ENCODE peak calls at places on chromosomes 5 and 9, in four cellular contexts. S, F, P and T are unnamed samples.
A peak's percentile ranks its signal among the peaks of the same experiment; 100 is the strongest.

GRCh38 chr5:115050860-115051259 is 118.8 kb downstream of the TRIM36 start:
- DNase-seq in S (no peak), F (no peak), P (no peak), T (no peak)

GRCh38 chr5:74642543-74642863 is 2.0 kb upstream of the ENC1 start:
- DNase-seq in S (no peak), F (no peak), P (no peak), T (no peak)

GRCh38 chr5:178839319-178839704 is 20.4 kb upstream of the ZNF354B start:
- DNase-seq in S (peak; percentile 88), F (no peak), P (no peak), T (peak; percentile 50)

GRCh38 chr9:132114102-132114707 is 34.5 kb upstream of the MED27 start:
- DNase-seq in S (peak; percentile 85), F (no peak), P (no peak), T (peak; percentile 9)

GRCh38 chr5:43313854-43314457 is 744 bp upstream of the HMGCS1 start:
- DNase-seq in S (peak; percentile 16), F (no peak), P (no peak), T (no peak)

GRCh38 chr9:134317431-134318414 is 8.5 kb upstream of the RXRA start:
- DNase-seq in S (no peak), F (no peak), P (no peak), T (no peak)

GRCh38 chr9:112061152-112061740 is 113.9 kb downstream of the SUSD1 start:
- DNase-seq in S (no peak), F (no peak), P (no peak), T (no peak)

GRCh38 chr5:131224387-131225191 is 39.3 kb upstream of the CDC42SE2 start:
- DNase-seq in S (no peak), F (no peak), P (no peak), T (no peak)

GRCh38 chr9:104374711-104375110 is 129.4 kb upstream of the OR13F1 start:
- DNase-seq in S (no peak), F (no peak), P (no peak), T (no peak)

GRCh38 chr9:107612136-107612535 is 122.6 kb upstream of the KLF4 start:
- DNase-seq in S (no peak), F (no peak), P (no peak), T (no peak)

GRCh38 chr5:80082731-80083114 is 47.6 kb downstream of the THBS4 start:
- DNase-seq in S (peak; percentile 89), F (no peak), P (peak; percentile 3), T (peak; percentile 6)

GRCh38 chr9:126317513-126317912 is 9.1 kb upstream of the MVB12B start:
- DNase-seq in S (no peak), F (no peak), P (no peak), T (peak; percentile 53)

GRCh38 chr5:142841511-142842255 is 71.5 kb downstream of the ARHGAP26 start:
- DNase-seq in S (peak; percentile 72), F (no peak), P (no peak), T (no peak)

GRCh38 chr9:117104972-117105495 is 309.8 kb downstream of the ASTN2 start:
- DNase-seq in S (no peak), F (no peak), P (no peak), T (no peak)

GRCh38 chr9:14051459-14051858 is 262.5 kb downstream of the NFIB start:
- DNase-seq in S (no peak), F (no peak), P (no peak), T (no peak)

GRCh38 chr5:68562308-68562707 is 346.8 kb downstream of the PIK3R1 start:
- DNase-seq in S (no peak), F (peak; percentile 99), P (no peak), T (no peak)

GRCh38 chr9:37999501-38000189 is 69.4 kb downstream of the SHB start:
- DNase-seq in S (no peak), F (no peak), P (no peak), T (no peak)

GRCh38 chr5:110769282-110769681 is 30.5 kb downstream of the SLC25A46 start:
- DNase-seq in S (no peak), F (no peak), P (no peak), T (no peak)

GRCh38 chr5:128082551-128083032 is 974 bp upstream of the SLC12A2 start:
- DNase-seq in S (no peak), F (no peak), P (no peak), T (no peak)

GRCh38 chr9:127316586-127317383 is 52.2 kb downstream of the GARNL3 start:
- DNase-seq in S (no peak), F (no peak), P (no peak), T (no peak)

GRCh38 chr9:99385814-99386279 is 163.8 kb downstream of the SEC61B start:
- DNase-seq in S (no peak), F (peak; percentile 45), P (no peak), T (no peak)

GRCh38 chr9:133945314-133945975 is 46.7 kb downstream of the VAV2 start:
- DNase-seq in S (no peak), F (no peak), P (no peak), T (no peak)

GRCh38 chr5:97107266-97107665 is 35.1 kb downstream of the LIX1 start:
- DNase-seq in S (no peak), F (no peak), P (no peak), T (no peak)

GRCh38 chr5:103834216-103834615 is 271.6 kb upstream of the NUDT12 start:
- DNase-seq in S (no peak), F (no peak), P (no peak), T (no peak)

GRCh38 chr5:10913846-10914245 is 152.8 kb upstream of the DAP start:
- DNase-seq in S (no peak), F (peak; percentile 86), P (no peak), T (no peak)

GRCh38 chr5:119313207-119313606 is 42.6 kb upstream of the TNFAIP8 start:
- DNase-seq in S (no peak), F (no peak), P (no peak), T (no peak)

GRCh38 chr5:6026766-6027165 is 351.6 kb downstream of the MED10 start:
- DNase-seq in S (no peak), F (no peak), P (no peak), T (no peak)

GRCh38 chr5:132219289-132219970 is 8.2 kb downstream of the P4HA2 start:
- DNase-seq in S (no peak), F (no peak), P (no peak), T (no peak)

GRCh38 chr9:131013771-131014676 is 5.0 kb downstream of the LAMC3 start:
- DNase-seq in S (no peak), F (no peak), P (no peak), T (no peak)

GRCh38 chr5:50325237-50325832 is 115.8 kb downstream of the EMB start:
- DNase-seq in S (peak; percentile 35), F (peak; percentile 10), P (no peak), T (no peak)

GRCh38 chr9:136585531-136586120 is 39.8 kb upstream of the NOTCH1 start:
- DNase-seq in S (no peak), F (no peak), P (no peak), T (no peak)

GRCh38 chr5:169637085-169637855 is at the start of gene DOCK2:
- DNase-seq in S (peak; percentile 59), F (no peak), P (peak; percentile 28), T (peak; percentile 70)

GRCh38 chr9:108534741-108535140 is 321.0 kb downstream of the ACTL7B start:
- DNase-seq in S (no peak), F (no peak), P (no peak), T (no peak)

GRCh38 chr5:14286574-14287399 is 143.6 kb downstream of the TRIO start:
- DNase-seq in S (no peak), F (no peak), P (no peak), T (no peak)

GRCh38 chr5:54778783-54779182 is 206.6 kb downstream of the ESM1 start:
- DNase-seq in S (no peak), F (no peak), P (no peak), T (no peak)

GRCh38 chr5:179285236-179285635 is 60.0 kb downstream of the ADAMTS2 start:
- DNase-seq in S (no peak), F (no peak), P (no peak), T (no peak)

GRCh38 chr9:95385521-95385920 is 68.0 kb upstream of the FANCC start:
- DNase-seq in S (no peak), F (no peak), P (no peak), T (no peak)

GRCh38 chr5:73370076-73370475 is 78.5 kb downstream of the FOXD1 start:
- DNase-seq in S (no peak), F (no peak), P (no peak), T (no peak)

GRCh38 chr5:157187046-157187754 is 6.6 kb downstream of the ITK start:
- DNase-seq in S (peak; percentile 23), F (no peak), P (no peak), T (no peak)

GRCh38 chr5:141084487-141084989 is 9.9 kb upstream of the PCDHB2 start:
- DNase-seq in S (peak; percentile 90), F (peak; percentile 52), P (no peak), T (no peak)
- H3K27ac ChIP-seq in S (peak overlapping the region; percentile 56), F (peak overlapping the region; percentile 10), P (no peak overlapping the region), T (no peak overlapping the region)

GRCh38 chr5:58462154-58462553 is 2.3 kb upstream of the PLK2 start:
- DNase-seq in S (peak; percentile 28), F (no peak), P (no peak), T (no peak)
- H3K27ac ChIP-seq in S (no peak overlapping the region), F (no peak overlapping the region), P (no peak overlapping the region), T (no peak overlapping the region)

GRCh38 chr9:91181541-91181940 is 180.2 kb downstream of the AUH start:
- DNase-seq in S (no peak), F (no peak), P (no peak), T (no peak)

GRCh38 chr9:91180930-91181268 is 180.8 kb downstream of the AUH start:
- DNase-seq in S (no peak), F (no peak), P (no peak), T (no peak)

GRCh38 chr9:91180240-91180929 is 181.3 kb downstream of the AUH start:
- DNase-seq in S (no peak), F (no peak), P (no peak), T (no peak)

GRCh38 chr9:91182429-91182828 is 179.3 kb downstream of the AUH start:
- DNase-seq in S (peak; percentile 26), F (no peak), P (no peak), T (no peak)

DNA sequence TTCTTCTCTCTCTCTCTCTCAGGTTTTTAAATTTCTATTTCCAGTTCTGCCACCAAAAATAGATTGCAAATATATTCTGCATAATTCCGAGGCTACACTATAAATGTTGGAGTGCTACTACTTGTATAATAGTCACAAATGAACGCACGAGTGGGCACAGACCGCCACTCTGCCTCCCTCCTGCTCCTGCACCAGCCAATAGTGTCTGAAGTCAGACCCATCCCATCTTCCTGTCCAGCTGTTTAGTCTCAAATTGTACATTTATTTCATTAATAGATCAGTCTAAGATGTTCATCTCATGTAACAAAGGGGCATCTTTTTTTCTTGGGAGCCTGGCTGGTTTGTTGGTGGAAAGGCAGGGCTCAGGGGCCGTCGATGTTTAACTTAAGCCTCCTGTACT is 178.9 kb downstream of the AUH start:
- DNase-seq in S (no peak), F (no peak), P (no peak), T (no peak)
- H3K27ac ChIP-seq in S (no peak overlapping the region), F (no peak overlapping the region), P (no peak overlapping the region), T (no peak overlapping the region)

GRCh38 chr5:55934720-55935119 is 60.0 kb downstream of the IL6ST start:
- DNase-seq in S (no peak), F (no peak), P (no peak), T (no peak)

GRCh38 chr5:55934117-55934613 is 60.6 kb downstream of the IL6ST start:
- DNase-seq in S (no peak), F (no peak), P (no peak), T (no peak)

GRCh38 chr5:55933377-55934116 is 61.2 kb downstream of the IL6ST start:
- DNase-seq in S (no peak), F (no peak), P (no peak), T (no peak)

GRCh38 chr5:55935371-55935770 is 59.4 kb downstream of the IL6ST start:
- DNase-seq in S (no peak), F (no peak), P (no peak), T (no peak)

GRCh38 chr5:55936100-55936693 is 58.6 kb downstream of the IL6ST start:
- DNase-seq in S (peak; percentile 90), F (peak; percentile 45), P (peak; percentile 48), T (peak; percentile 64)
- H3K27ac ChIP-seq in S (no peak overlapping the region), F (no peak overlapping the region), P (no peak overlapping the region), T (no peak overlapping the region)